ENCODE peak calls at places on chromosomes 11 and 22, in seven cellular contexts. One of them, this sample, is unnamed.

GRCh38 chr11:78654866-78655265 is 80.2 kb upstream of the NARS2 start:
- DNase-seq in tibial artery: no peak
- DNase-seq in pancreas: no peak
- DNase-seq in A549: no peak
- DNase-seq in thoracic aorta: no peak
- DNase-seq in kidney: no peak
- DNase-seq in kidney epithelial cell: no peak
- DNase-seq in this sample: no peak

GRCh38 chr11:120489799-120490198 is 21.7 kb upstream of the GRIK4 start:
- DNase-seq in tibial artery: no peak
- DNase-seq in kidney epithelial cell: no peak
- DNase-seq in thoracic aorta: no peak
- DNase-seq in pancreas: no peak
- DNase-seq in A549: no peak
- DNase-seq in kidney: no peak
- DNase-seq in this sample: no peak

GRCh38 chr11:10659339-10660216 is 34.0 kb downstream of the IRAG1 start:
- DNase-seq in kidney: peak; percentile 82
- DNase-seq in tibial artery: peak; percentile 83
- DNase-seq in A549: peak; percentile 55
- DNase-seq in pancreas: no peak
- DNase-seq in thoracic aorta: peak; percentile 61
- DNase-seq in kidney epithelial cell: peak; percentile 80
- DNase-seq in this sample: peak; percentile 95

GRCh38 chr22:31605851-31606585 is 56.0 kb downstream of the PISD start:
- DNase-seq in pancreas: no peak
- DNase-seq in kidney: peak; percentile 22
- DNase-seq in thoracic aorta: no peak
- DNase-seq in kidney epithelial cell: no peak
- DNase-seq in A549: no peak
- DNase-seq in tibial artery: no peak
- DNase-seq in this sample: no peak

GRCh38 chr11:57567210-57567511 is 311 bp downstream of the UBE2L6 start:
- DNase-seq in thoracic aorta: no peak
- DNase-seq in kidney: no peak
- DNase-seq in tibial artery: no peak
- DNase-seq in pancreas: no peak
- DNase-seq in A549: no peak
- DNase-seq in kidney epithelial cell: no peak
- DNase-seq in this sample: peak; percentile 17

GRCh38 chr11:131938321-131938751 is 567.9 kb downstream of the NTM start:
- DNase-seq in thoracic aorta: no peak
- DNase-seq in kidney: peak; percentile 91
- DNase-seq in pancreas: no peak
- DNase-seq in kidney epithelial cell: peak; percentile 73
- DNase-seq in tibial artery: no peak
- DNase-seq in A549: no peak
- DNase-seq in this sample: no peak

GRCh38 chr11:71342951-71343827 is 90.8 kb upstream of the SHANK2 start:
- DNase-seq in thoracic aorta: no peak
- DNase-seq in kidney: peak; percentile 45
- DNase-seq in tibial artery: no peak
- DNase-seq in pancreas: peak; percentile 79
- DNase-seq in A549: peak; percentile 82
- DNase-seq in kidney epithelial cell: no peak
- DNase-seq in this sample: peak; percentile 13

GRCh38 chr11:122319842-122320555 is 204.0 kb upstream of the BLID start:
- DNase-seq in pancreas: no peak
- DNase-seq in A549: no peak
- DNase-seq in tibial artery: no peak
- DNase-seq in thoracic aorta: no peak
- DNase-seq in kidney: no peak
- DNase-seq in kidney epithelial cell: no peak
- DNase-seq in this sample: peak; percentile 35

GRCh38 chr11:62601114-62601363 is 626 bp downstream of the MTA2 start:
- DNase-seq in tibial artery: peak; percentile 49
- DNase-seq in A549: no peak
- DNase-seq in thoracic aorta: no peak
- DNase-seq in pancreas: no peak
- DNase-seq in kidney: no peak
- DNase-seq in kidney epithelial cell: no peak
- DNase-seq in this sample: no peak

GRCh38 chr11:2219318-2220017 is 47.9 kb upstream of the TH start:
- DNase-seq in kidney: no peak
- DNase-seq in kidney epithelial cell: no peak
- DNase-seq in A549: no peak
- DNase-seq in tibial artery: no peak
- DNase-seq in thoracic aorta: no peak
- DNase-seq in pancreas: no peak
- DNase-seq in this sample: no peak

GRCh38 chr11:9347100-9347499 is 32.7 kb upstream of the TMEM41B start:
- DNase-seq in pancreas: no peak
- DNase-seq in kidney epithelial cell: no peak
- DNase-seq in thoracic aorta: no peak
- DNase-seq in kidney: no peak
- DNase-seq in A549: no peak
- DNase-seq in tibial artery: no peak
- DNase-seq in this sample: no peak

GRCh38 chr11:11944444-11944843 is 64.0 kb downstream of the DKK3 start:
- DNase-seq in kidney epithelial cell: no peak
- DNase-seq in thoracic aorta: no peak
- DNase-seq in kidney: no peak
- DNase-seq in A549: no peak
- DNase-seq in tibial artery: no peak
- DNase-seq in pancreas: no peak
- DNase-seq in this sample: no peak

GRCh38 chr11:78381867-78382266 is 35.8 kb downstream of the GAB2 start:
- DNase-seq in pancreas: no peak
- DNase-seq in tibial artery: no peak
- DNase-seq in kidney: no peak
- DNase-seq in A549: no peak
- DNase-seq in kidney epithelial cell: no peak
- DNase-seq in thoracic aorta: no peak
- DNase-seq in this sample: peak; percentile 23

GRCh38 chr11:44894217-44894617 is 56.5 kb downstream of the TP53I11 start:
- DNase-seq in tibial artery: peak; percentile 51
- DNase-seq in thoracic aorta: no peak
- DNase-seq in kidney: no peak
- DNase-seq in pancreas: peak; percentile 48
- DNase-seq in kidney epithelial cell: no peak
- DNase-seq in A549: peak; percentile 78
- DNase-seq in this sample: peak; percentile 63

GRCh38 chr22:35311551-35311999 is 11.9 kb downstream of the TOM1 start:
- DNase-seq in thoracic aorta: no peak
- DNase-seq in pancreas: no peak
- DNase-seq in kidney: no peak
- DNase-seq in tibial artery: no peak
- DNase-seq in A549: no peak
- DNase-seq in kidney epithelial cell: no peak
- DNase-seq in this sample: no peak

GRCh38 chr11:35163707-35164496 is 24.9 kb downstream of the CD44 start:
- DNase-seq in A549: no peak
- DNase-seq in pancreas: no peak
- DNase-seq in tibial artery: no peak
- DNase-seq in kidney: no peak
- DNase-seq in thoracic aorta: no peak
- DNase-seq in kidney epithelial cell: no peak
- DNase-seq in this sample: no peak
- TF ChIP-seq CTCF in A549: no peak
- TF ChIP-seq CTCF in pancreas: no peak
- TF ChIP-seq CTCF in tibial artery: no peak
- TF ChIP-seq CTCF in kidney: peak; percentile 7
- TF ChIP-seq CTCF in thoracic aorta: no peak
- TF ChIP-seq CTCF in kidney epithelial cell: peak; percentile 43
- TF ChIP-seq CTCF in this sample: peak; percentile 34

GRCh38 chr11:109752212-109752825 is 330.3 kb downstream of the C11orf87 start:
- DNase-seq in kidney epithelial cell: no peak
- DNase-seq in pancreas: no peak
- DNase-seq in tibial artery: no peak
- DNase-seq in A549: no peak
- DNase-seq in kidney: no peak
- DNase-seq in thoracic aorta: no peak
- DNase-seq in this sample: peak; percentile 24
- H3K4me3 ChIP-seq in kidney epithelial cell: no peak overlapping the region
- H3K4me3 ChIP-seq in pancreas: no peak overlapping the region
- H3K4me3 ChIP-seq in tibial artery: no peak overlapping the region
- H3K4me3 ChIP-seq in A549: no peak overlapping the region
- H3K4me3 ChIP-seq in kidney: no peak overlapping the region
- H3K4me3 ChIP-seq in thoracic aorta: no peak overlapping the region
- H3K4me3 ChIP-seq in this sample: no peak overlapping the region

GRCh38 chr11:66868726-66869291 is 11.9 kb downstream of the LRFN4 start:
- DNase-seq in kidney: peak; percentile 81
- DNase-seq in thoracic aorta: no peak
- DNase-seq in tibial artery: no peak
- DNase-seq in kidney epithelial cell: no peak
- DNase-seq in A549: peak; percentile 89
- DNase-seq in pancreas: peak; percentile 79
- DNase-seq in this sample: no peak
- TF ChIP-seq CTCF in kidney: no peak
- TF ChIP-seq CTCF in thoracic aorta: no peak
- TF ChIP-seq CTCF in tibial artery: no peak
- TF ChIP-seq CTCF in kidney epithelial cell: peak; percentile 48
- TF ChIP-seq CTCF in A549: peak; percentile 45
- TF ChIP-seq CTCF in pancreas: peak; percentile 24
- TF ChIP-seq CTCF in this sample: no peak

GRCh38 chr11:64226507-64227051 is 505 bp downstream of the NUDT22 start:
- DNase-seq in pancreas: peak; percentile 78
- DNase-seq in A549: no peak
- DNase-seq in tibial artery: peak; percentile 54
- DNase-seq in kidney: peak; percentile 91
- DNase-seq in kidney epithelial cell: no peak
- DNase-seq in thoracic aorta: no peak
- DNase-seq in this sample: no peak

GRCh38 chr11:64225608-64226506 is at the start of the genes NUDT22 and TRPT1:
- DNase-seq in thoracic aorta: no peak
- DNase-seq in kidney: peak; percentile 97
- DNase-seq in A549: peak; percentile 90
- DNase-seq in tibial artery: peak; percentile 86
- DNase-seq in kidney epithelial cell: no peak
- DNase-seq in pancreas: peak; percentile 93
- DNase-seq in this sample: peak; percentile 66

GRCh38 chr11:64229959-64230208 is 464 bp upstream of the DNAJC4 start:
- DNase-seq in A549: no peak
- DNase-seq in pancreas: no peak
- DNase-seq in thoracic aorta: no peak
- DNase-seq in kidney epithelial cell: no peak
- DNase-seq in tibial artery: no peak
- DNase-seq in kidney: no peak
- DNase-seq in this sample: no peak

GRCh38 chr11:64229090-64229958 is 1.0 kb upstream of the DNAJC4 start:
- DNase-seq in pancreas: peak; percentile 46
- DNase-seq in tibial artery: no peak
- DNase-seq in kidney: peak; percentile 74
- DNase-seq in A549: no peak
- DNase-seq in kidney epithelial cell: no peak
- DNase-seq in thoracic aorta: no peak
- DNase-seq in this sample: no peak

GRCh38 chr11:64227405-64227956 is 1.4 kb downstream of the NUDT22 start:
- DNase-seq in tibial artery: no peak
- DNase-seq in kidney: no peak
- DNase-seq in kidney epithelial cell: no peak
- DNase-seq in thoracic aorta: no peak
- DNase-seq in pancreas: peak; percentile 75
- DNase-seq in A549: no peak
- DNase-seq in this sample: no peak
- H3K4me3 ChIP-seq in tibial artery: peak overlapping the region; percentile 86
- H3K4me3 ChIP-seq in kidney: peak overlapping the region; percentile 91
- H3K4me3 ChIP-seq in kidney epithelial cell: no peak overlapping the region
- H3K4me3 ChIP-seq in thoracic aorta: peak overlapping the region; percentile 96
- H3K4me3 ChIP-seq in pancreas: peak overlapping the region; percentile 90
- H3K4me3 ChIP-seq in A549: peak overlapping the region; percentile 97
- H3K4me3 ChIP-seq in this sample: peak overlapping the region; percentile 90

GRCh38 chr22:21100149-21101032 is 54.6 kb downstream of the LRRC74B start:
- DNase-seq in thoracic aorta: no peak
- DNase-seq in tibial artery: no peak
- DNase-seq in A549: no peak
- DNase-seq in kidney epithelial cell: no peak
- DNase-seq in pancreas: no peak
- DNase-seq in kidney: no peak
- DNase-seq in this sample: no peak

GRCh38 chr22:21094911-21095772 is 49.4 kb downstream of the LRRC74B start:
- DNase-seq in kidney: no peak
- DNase-seq in pancreas: no peak
- DNase-seq in kidney epithelial cell: no peak
- DNase-seq in tibial artery: no peak
- DNase-seq in A549: no peak
- DNase-seq in thoracic aorta: no peak
- DNase-seq in this sample: no peak

GRCh38 chr22:21099578-21099977 is 53.8 kb downstream of the LRRC74B start:
- DNase-seq in kidney: no peak
- DNase-seq in kidney epithelial cell: no peak
- DNase-seq in A549: no peak
- DNase-seq in pancreas: no peak
- DNase-seq in thoracic aorta: no peak
- DNase-seq in tibial artery: no peak
- DNase-seq in this sample: no peak

GRCh38 chr22:21095773-21096107 is 50.0 kb downstream of the LRRC74B start:
- DNase-seq in kidney epithelial cell: no peak
- DNase-seq in kidney: no peak
- DNase-seq in pancreas: no peak
- DNase-seq in A549: no peak
- DNase-seq in tibial artery: no peak
- DNase-seq in thoracic aorta: no peak
- DNase-seq in this sample: no peak

GRCh38 chr22:21098099-21098671 is 52.4 kb downstream of the LRRC74B start:
- DNase-seq in kidney: no peak
- DNase-seq in pancreas: no peak
- DNase-seq in kidney epithelial cell: no peak
- DNase-seq in tibial artery: no peak
- DNase-seq in thoracic aorta: no peak
- DNase-seq in A549: no peak
- DNase-seq in this sample: no peak
- TF ChIP-seq CTCF in kidney: no peak
- TF ChIP-seq CTCF in pancreas: no peak
- TF ChIP-seq CTCF in kidney epithelial cell: no peak
- TF ChIP-seq CTCF in tibial artery: no peak
- TF ChIP-seq CTCF in thoracic aorta: no peak
- TF ChIP-seq CTCF in A549: no peak
- TF ChIP-seq CTCF in this sample: no peak

GRCh38 chr22:38982008-38982927 is at the start of gene APOBEC3B:
- DNase-seq in thoracic aorta: peak; percentile 84
- DNase-seq in kidney epithelial cell: peak; percentile 76
- DNase-seq in tibial artery: peak; percentile 91
- DNase-seq in kidney: peak; percentile 95
- DNase-seq in A549: peak; percentile 85
- DNase-seq in pancreas: peak; percentile 88
- DNase-seq in this sample: peak; percentile 94

GRCh38 chr22:38981005-38981658 is 1.0 kb upstream of the APOBEC3B start:
- DNase-seq in thoracic aorta: no peak
- DNase-seq in tibial artery: no peak
- DNase-seq in kidney epithelial cell: peak; percentile 10
- DNase-seq in kidney: peak; percentile 79
- DNase-seq in pancreas: peak; percentile 66
- DNase-seq in A549: no peak
- DNase-seq in this sample: peak; percentile 27

GRCh38 chr22:38984224-38984623 is 2.1 kb downstream of the APOBEC3B start:
- DNase-seq in thoracic aorta: no peak
- DNase-seq in kidney: no peak
- DNase-seq in kidney epithelial cell: no peak
- DNase-seq in pancreas: no peak
- DNase-seq in tibial artery: no peak
- DNase-seq in A549: no peak
- DNase-seq in this sample: no peak

GRCh38 chr22:38986629-38987028 is 4.5 kb downstream of the APOBEC3B start:
- DNase-seq in kidney epithelial cell: no peak
- DNase-seq in kidney: peak; percentile 57
- DNase-seq in tibial artery: no peak
- DNase-seq in thoracic aorta: no peak
- DNase-seq in pancreas: no peak
- DNase-seq in A549: no peak
- DNase-seq in this sample: no peak

GRCh38 chr22:38981659-38982007 is 514 bp upstream of the APOBEC3B start:
- DNase-seq in pancreas: no peak
- DNase-seq in kidney: peak; percentile 49
- DNase-seq in kidney epithelial cell: no peak
- DNase-seq in tibial artery: no peak
- DNase-seq in thoracic aorta: no peak
- DNase-seq in A549: no peak
- DNase-seq in this sample: no peak
- H3K4me3 ChIP-seq in pancreas: no peak overlapping the region
- H3K4me3 ChIP-seq in kidney: peak overlapping the region; percentile 67
- H3K4me3 ChIP-seq in kidney epithelial cell: no peak overlapping the region
- H3K4me3 ChIP-seq in tibial artery: peak overlapping the region; percentile 55
- H3K4me3 ChIP-seq in thoracic aorta: peak overlapping the region; percentile 80
- H3K4me3 ChIP-seq in A549: peak overlapping the region; percentile 45
- H3K4me3 ChIP-seq in this sample: peak overlapping the region; percentile 58

This sample was measured in fibroblast of the aortic adventitia.